ENCODE peak calls at places on chromosomes 2 and 18, in five cellular contexts. U is heart left ventricle, R is RWPE1, P is prostate gland, X is ovary. I is an unnamed sample.

GRCh38 chr2:191318729-191319078 is 73.5 kb downstream of the MYO1B start:
- DNase-seq in U (no peak), R (peak), P (no peak), X (no peak), I (no peak)

GRCh38 chr2:105490204-105490603 is 91.4 kb upstream of the FHL2 start:
- DNase-seq in U (peak), R (no peak), P (no peak), X (no peak), I (no peak)

GRCh38 chr2:105405291-105405690 is 6.4 kb upstream of the FHL2 start:
- DNase-seq in U (peak), R (no peak), P (no peak), X (no peak), I (no peak)

GRCh38 chr2:60379684-60380083 is 173.8 kb downstream of the BCL11A start:
- DNase-seq in U (no peak), R (no peak), P (no peak), X (no peak), I (no peak)

GRCh38 chr2:42435641-42436040 is 58.1 kb downstream of the KCNG3 start:
- DNase-seq in U (no peak), R (no peak), P (no peak), X (no peak), I (no peak)

GRCh38 chr2:85996591-85996990 is 107.8 kb upstream of the ST3GAL5 start:
- DNase-seq in U (no peak), R (no peak), P (no peak), X (no peak), I (no peak)

GRCh38 chr18:48295586-48296311 is 113.4 kb downstream of the ZBTB7C start:
- DNase-seq in U (no peak), R (no peak), P (no peak), X (no peak), I (no peak)

GRCh38 chr2:156589381-156590079 is 153.4 kb downstream of the GPD2 start:
- DNase-seq in U (no peak), R (peak), P (peak), X (no peak), I (no peak)

GRCh38 chr18:56823986-56824385 is 172.8 kb downstream of the WDR7 start:
- DNase-seq in U (no peak), R (no peak), P (no peak), X (no peak), I (no peak)

GRCh38 chr2:159762075-159762474 is 35.9 kb downstream of the CD302 start:
- DNase-seq in U (no peak), R (no peak), P (no peak), X (no peak), I (no peak)

GRCh38 chr2:230928701-230929380 is 3.8 kb upstream of the GPR55 start:
- DNase-seq in U (no peak), R (no peak), P (no peak), X (no peak), I (peak)

GRCh38 chr2:41837610-41838009 is 210.2 kb upstream of the PKDCC start:
- DNase-seq in U (no peak), R (no peak), P (no peak), X (no peak), I (no peak)

GRCh38 chr2:160736629-160737028 is 243.0 kb upstream of the RBMS1 start:
- DNase-seq in U (no peak), R (no peak), P (no peak), X (no peak), I (no peak)

GRCh38 chr2:14884651-14885050 is 252.1 kb downstream of the LRATD1 start:
- DNase-seq in U (no peak), R (no peak), P (no peak), X (no peak), I (no peak)

GRCh38 chr2:120691410-120691809 is 44.3 kb upstream of the GLI2 start:
- DNase-seq in U (no peak), R (no peak), P (no peak), X (no peak), I (no peak)

GRCh38 chr2:164314148-164314547 is 307.1 kb downstream of the GRB14 start:
- DNase-seq in U (no peak), R (no peak), P (peak), X (no peak), I (no peak)

GRCh38 chr18:35564795-35565453 is 16.6 kb upstream of the GALNT1 start:
- DNase-seq in U (no peak), R (no peak), P (no peak), X (no peak), I (no peak)

GRCh38 chr2:48851161-48851560 is 95.6 kb upstream of the LHCGR start:
- DNase-seq in U (no peak), R (peak), P (no peak), X (no peak), I (no peak)

GRCh38 chr2:41994661-41995060 is 53.2 kb upstream of the PKDCC start:
- DNase-seq in U (no peak), R (no peak), P (no peak), X (no peak), I (no peak)

GRCh38 chr2:239307221-239307569 is 93.6 kb downstream of the HDAC4 start:
- DNase-seq in U (no peak), R (no peak), P (no peak), X (no peak), I (no peak)

GRCh38 chr2:181457121-181457740 is at the start of gene ITGA4:
- DNase-seq in U (peak), R (peak), P (peak), X (peak), I (peak)

GRCh38 chr2:128564551-128564950 is 245.9 kb upstream of the HS6ST1 start:
- DNase-seq in U (no peak), R (no peak), P (no peak), X (no peak), I (no peak)

GRCh38 chr2:79180092-79180491 is 20.5 kb upstream of the REG3A start:
- DNase-seq in U (no peak), R (no peak), P (no peak), X (no peak), I (no peak)

GRCh38 chr2:203327918-203328734 is at the start of gene ABI2:
- DNase-seq in U (peak), R (peak), P (peak), X (peak), I (peak)

GRCh38 chr2:147198651-147199171 is 646.1 kb upstream of the ACVR2A start:
- DNase-seq in U (no peak), R (no peak), P (no peak), X (no peak), I (no peak)

GRCh38 chr2:40103163-40103562 is 324.1 kb upstream of the THUMPD2 start:
- DNase-seq in U (no peak), R (peak), P (no peak), X (no peak), I (no peak)

GRCh38 chr18:58776084-58776483 is 88.6 kb upstream of the ZNF532 start:
- DNase-seq in U (no peak), R (no peak), P (no peak), X (no peak), I (no peak)

GRCh38 chr2:190121971-190122370 is 59.4 kb upstream of the MSTN start:
- DNase-seq in U (no peak), R (peak), P (no peak), X (no peak), I (no peak)

GRCh38 chr2:85243101-85244072 is 84.4 kb downstream of the TGOLN2 start:
- DNase-seq in U (peak), R (no peak), P (no peak), X (no peak), I (no peak)

GRCh38 chr2:138707424-138708074 is 72.6 kb downstream of the NXPH2 start:
- DNase-seq in U (no peak), R (peak), P (no peak), X (no peak), I (no peak)

GRCh38 chr2:69665152-69665551 is 21.6 kb upstream of the AAK1 start:
- DNase-seq in U (peak), R (no peak), P (no peak), X (no peak), I (no peak)

GRCh38 chr2:24676493-24676892 is 116.7 kb downstream of the PTRHD1 start:
- DNase-seq in U (no peak), R (no peak), P (no peak), X (no peak), I (no peak)

GRCh38 chr2:240620859-240621258 is 4.4 kb upstream of the GPR35 start:
- DNase-seq in U (no peak), R (no peak), P (no peak), X (no peak), I (no peak)

GRCh38 chr2:109611467-109612095 is 2.2 kb downstream of the SEPTIN10 start:
- DNase-seq in U (no peak), R (no peak), P (no peak), X (no peak), I (no peak)

GRCh38 chr2:128606837-128607236 is 288.2 kb upstream of the HS6ST1 start:
- DNase-seq in U (no peak), R (no peak), P (no peak), X (peak), I (peak)

GRCh38 chr2:71589763-71590162 is 136.4 kb downstream of the DYSF start:
- DNase-seq in U (no peak), R (no peak), P (no peak), X (no peak), I (no peak)

GRCh38 chr2:71588497-71588896 is 135.1 kb downstream of the DYSF start:
- DNase-seq in U (no peak), R (no peak), P (no peak), X (no peak), I (no peak)

GRCh38 chr2:71591044-71591443 is 137.7 kb downstream of the DYSF start:
- DNase-seq in U (no peak), R (no peak), P (no peak), X (no peak), I (no peak)

GRCh38 chr2:71595549-71595948 is 142.2 kb downstream of the DYSF start:
- DNase-seq in U (no peak), R (no peak), P (no peak), X (no peak), I (no peak)

GRCh38 chr2:71592181-71592711 is 138.9 kb downstream of the DYSF start:
- DNase-seq in U (no peak), R (no peak), P (no peak), X (no peak), I (no peak)
- H3K27ac ChIP-seq in U (no peak), R (no peak), P (no peak), X (no peak), I (peak)

GRCh38 chr2:73935641-73936040 is 9.0 kb downstream of the DGUOK start:
- DNase-seq in U (no peak), R (no peak), P (no peak), X (no peak), I (no peak)

GRCh38 chr2:73939419-73939818 is 12.7 kb downstream of the DGUOK start:
- DNase-seq in U (peak), R (peak), P (peak), X (no peak), I (no peak)

GRCh38 chr2:73938761-73939352 is 12.2 kb downstream of the DGUOK start:
- DNase-seq in U (no peak), R (no peak), P (no peak), X (no peak), I (no peak)

GRCh38 chr2:73937899-73938298 is 11.2 kb downstream of the DGUOK start:
- DNase-seq in U (no peak), R (no peak), P (no peak), X (no peak), I (no peak)

GRCh38 chr2:73937103-73937885 is 10.6 kb downstream of the DGUOK start:
- DNase-seq in U (no peak), R (no peak), P (no peak), X (no peak), I (no peak)
- H3K27ac ChIP-seq in U (no peak), R (no peak), P (no peak), X (no peak), I (no peak)

GRCh38 chr18:46034230-46034629 is 37.8 kb downstream of the PSTPIP2 start:
- DNase-seq in U (no peak), R (no peak), P (no peak), X (no peak), I (no peak)

GRCh38 chr18:46028536-46028891 is 43.5 kb downstream of the PSTPIP2 start:
- DNase-seq in U (no peak), R (no peak), P (no peak), X (no peak), I (no peak)
- H3K27ac ChIP-seq in U (no peak), R (no peak), P (no peak), X (peak), I (peak)

DNA sequence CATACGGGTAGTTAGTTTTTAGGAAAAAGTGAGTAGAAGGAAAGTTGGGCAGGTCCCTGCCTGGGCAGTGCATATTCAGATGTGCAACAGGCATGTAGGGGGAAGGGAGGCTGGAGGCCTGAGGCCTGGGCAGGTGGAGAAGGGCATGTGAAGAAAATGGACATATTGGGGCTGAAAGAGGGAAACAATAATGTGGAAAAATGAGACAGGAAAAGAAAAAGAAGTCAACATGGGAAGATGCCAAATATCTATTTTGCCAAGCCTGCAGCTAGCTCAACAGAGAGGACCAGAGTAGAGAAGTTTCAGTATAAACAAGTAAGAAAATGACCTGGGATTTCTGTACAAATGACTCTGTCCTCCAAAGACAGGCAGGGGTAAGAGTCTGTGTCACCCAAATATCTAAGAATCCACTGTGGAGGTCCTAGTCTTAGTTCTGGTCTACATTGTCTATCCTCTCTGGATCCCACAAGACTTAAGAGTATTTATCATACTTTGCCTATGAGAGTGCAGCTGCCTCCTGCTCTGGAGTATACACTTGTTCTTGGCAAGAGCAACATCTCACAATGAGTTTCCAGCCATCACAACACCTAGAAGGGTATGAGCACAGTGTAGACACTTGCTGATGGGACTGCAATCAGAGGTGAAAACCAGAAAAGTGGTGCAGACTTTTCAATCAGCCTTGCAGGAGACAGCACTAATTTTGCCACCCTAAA is 80.2 kb downstream of the CLHC1 start:
- DNase-seq in U (no peak), R (no peak), P (no peak), X (no peak), I (no peak)
- H3K27ac ChIP-seq in U (no peak), R (no peak), P (no peak), X (no peak), I (no peak)

GRCh38 chr2:195434346-195434745 is 222.7 kb upstream of the SLC39A10 start:
- DNase-seq in U (no peak), R (no peak), P (no peak), X (no peak), I (no peak)

GRCh38 chr2:195425328-195425727 is 231.7 kb upstream of the SLC39A10 start:
- DNase-seq in U (no peak), R (no peak), P (no peak), X (no peak), I (no peak)

DNA sequence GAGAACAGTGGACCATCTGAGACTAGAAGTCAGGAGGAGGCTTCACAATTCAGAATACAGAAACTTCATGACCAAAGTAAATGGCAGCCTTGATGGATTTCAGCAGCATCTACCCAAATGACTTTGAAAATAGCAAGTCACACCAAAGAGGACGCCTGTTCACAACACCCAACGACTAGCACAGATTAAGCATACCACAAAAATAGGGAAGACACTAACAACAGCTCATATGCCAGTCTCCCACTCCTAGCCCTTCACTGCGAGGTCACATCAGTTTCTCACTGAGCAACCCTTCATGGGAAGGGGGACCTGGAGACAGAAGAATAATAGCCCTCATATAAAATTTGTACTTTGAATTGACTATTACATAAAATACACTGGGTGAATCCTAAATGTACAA is 228.4 kb upstream of the SLC39A10 start:
- DNase-seq in U (no peak), R (no peak), P (no peak), X (no peak), I (no peak)
- H3K27ac ChIP-seq in U (no peak), R (no peak), P (no peak), X (no peak), I (no peak)

DNA sequence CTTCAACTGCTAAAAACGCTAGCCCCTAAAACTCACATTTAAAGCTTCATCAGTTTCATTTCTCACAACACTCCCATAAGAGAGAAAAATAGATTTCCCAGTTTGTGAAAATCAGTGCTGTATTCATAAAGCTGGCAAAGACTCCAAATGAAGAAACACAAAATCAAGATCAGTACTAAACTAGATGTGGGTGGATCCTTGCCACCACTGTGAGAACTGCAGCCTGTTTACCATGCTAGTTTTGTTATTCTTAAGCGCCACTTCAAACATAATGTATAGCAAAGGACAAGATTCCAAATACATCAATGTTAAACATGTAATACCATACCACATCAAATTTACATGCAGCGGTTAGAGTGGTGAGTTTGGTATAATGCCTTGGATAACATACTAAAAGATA is 104.4 kb upstream of the CCDC150 start:
- DNase-seq in U (no peak), R (no peak), P (no peak), X (no peak), I (no peak)
- H3K27ac ChIP-seq in U (no peak), R (no peak), P (no peak), X (no peak), I (no peak)

GRCh38 chr2:34368304-34368703 is 769.2 kb upstream of the FAM98A start:
- DNase-seq in U (no peak), R (no peak), P (no peak), X (no peak), I (no peak)

GRCh38 chr2:34373586-34374233 is 774.6 kb upstream of the FAM98A start:
- DNase-seq in U (no peak), R (no peak), P (no peak), X (no peak), I (no peak)

GRCh38 chr2:34372967-34373366 is 773.9 kb upstream of the FAM98A start:
- DNase-seq in U (no peak), R (no peak), P (no peak), X (no peak), I (no peak)
- H3K27ac ChIP-seq in U (no peak), R (no peak), P (no peak), X (no peak), I (no peak)

GRCh38 chr18:51196811-51197660 is 445 bp downstream of the MEX3C start:
- DNase-seq in U (peak), R (no peak), P (peak), X (peak), I (peak)

GRCh38 chr18:51194604-51195003 is 2.9 kb downstream of the MEX3C start:
- DNase-seq in U (no peak), R (no peak), P (no peak), X (no peak), I (no peak)

GRCh38 chr18:51196116-51196810 is 1.2 kb downstream of the MEX3C start:
- DNase-seq in U (peak), R (peak), P (peak), X (peak), I (peak)

GRCh38 chr18:51195086-51195601 is 2.3 kb downstream of the MEX3C start:
- DNase-seq in U (no peak), R (no peak), P (no peak), X (no peak), I (no peak)

GRCh38 chr18:51195602-51196115 is 1.8 kb downstream of the MEX3C start:
- DNase-seq in U (no peak), R (peak), P (peak), X (no peak), I (no peak)
- H3K27ac ChIP-seq in U (peak), R (peak), P (peak), X (peak), I (peak)

GRCh38 chr2:172284209-172284608 is 143.2 kb upstream of the ITGA6 start:
- DNase-seq in U (no peak), R (no peak), P (no peak), X (no peak), I (no peak)

GRCh38 chr2:172285760-172286159 is 141.6 kb upstream of the ITGA6 start:
- DNase-seq in U (no peak), R (no peak), P (no peak), X (no peak), I (no peak)

GRCh38 chr2:172282944-172283343 is 144.4 kb upstream of the ITGA6 start:
- DNase-seq in U (no peak), R (peak), P (no peak), X (no peak), I (no peak)

GRCh38 chr2:172283476-172283875 is 143.9 kb upstream of the ITGA6 start:
- DNase-seq in U (no peak), R (no peak), P (no peak), X (no peak), I (no peak)

GRCh38 chr2:172285010-172285621 is 142.3 kb upstream of the ITGA6 start:
- DNase-seq in U (no peak), R (peak), P (no peak), X (no peak), I (no peak)
- H3K27ac ChIP-seq in U (peak), R (peak), P (no peak), X (no peak), I (no peak)

GRCh38 chr2:1656961-1657841 is 87.1 kb downstream of the PXDN start:
- DNase-seq in U (peak), R (no peak), P (no peak), X (peak), I (peak)

GRCh38 chr2:1654696-1655374 is 89.5 kb downstream of the PXDN start:
- DNase-seq in U (peak), R (no peak), P (no peak), X (peak), I (peak)

GRCh38 chr2:1653956-1654695 is 90.2 kb downstream of the PXDN start:
- DNase-seq in U (peak), R (no peak), P (no peak), X (peak), I (peak)

GRCh38 chr2:1656326-1656960 is 87.9 kb downstream of the PXDN start:
- DNase-seq in U (peak), R (no peak), P (no peak), X (peak), I (peak)

DNA sequence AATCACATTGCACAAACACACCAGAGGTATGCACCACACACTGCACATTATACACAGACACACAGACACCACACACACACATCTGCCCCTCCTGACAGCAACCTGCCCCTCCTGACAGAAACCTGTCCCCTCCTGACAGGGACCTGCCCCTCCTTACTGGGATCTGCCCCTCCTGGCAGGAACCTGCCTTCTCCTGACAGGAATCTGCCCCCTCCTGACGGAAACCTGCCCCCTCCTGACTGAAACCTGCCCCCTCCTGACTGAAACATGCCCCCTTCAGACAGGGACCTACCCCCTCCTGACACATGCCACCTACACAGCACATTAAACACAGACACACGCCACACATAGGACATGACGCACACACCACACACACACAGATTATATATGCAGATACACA is 88.9 kb downstream of the PXDN start:
- DNase-seq in U (peak), R (no peak), P (no peak), X (peak), I (peak)
- H3K27ac ChIP-seq in U (peak), R (peak), P (no peak), X (peak), I (peak)

I was measured in coronary artery.